ENCODE peak calls at places on chromosomes 6 and 20, in five cellular contexts. B is A549, S is SK-N-SH, Q is GM12878, W is HCT116. X is an unnamed sample.

GRCh38 chr6:4906293-4906941 is 97.4 kb downstream of the RPP40 start:
- DNase-seq in W (no peak), S (no peak), B (no peak), Q (no peak), X (no peak)

GRCh38 chr20:50242863-50243609 is 52.4 kb downstream of the CEBPB start:
- DNase-seq in Q (no peak), W (peak; percentile 77), S (no peak), B (no peak), X (no peak)

GRCh38 chr6:151286192-151286591 is 46.4 kb downstream of the AKAP12 start:
- DNase-seq in S (no peak), W (no peak), B (no peak), Q (no peak), X (no peak)

GRCh38 chr6:2964793-2965503 is 6.4 kb downstream of the SERPINB6 start:
- DNase-seq in W (no peak), Q (no peak), S (no peak), B (no peak), X (no peak)

GRCh38 chr6:15062311-15063252 is 183.3 kb upstream of the JARID2 start:
- DNase-seq in Q (no peak), W (no peak), B (peak; percentile 20), S (no peak), X (no peak)

GRCh38 chr6:14921170-14921569 is 324.7 kb upstream of the JARID2 start:
- DNase-seq in S (no peak), W (no peak), B (no peak), Q (no peak), X (no peak)

GRCh38 chr6:2589171-2589661 is 161.5 kb downstream of the MYLK4 start:
- DNase-seq in S (no peak), Q (no peak), B (no peak), W (no peak), X (no peak)

GRCh38 chr6:41092421-41093140 is 19.8 kb downstream of the NFYA start:
- DNase-seq in B (peak; percentile 24), Q (no peak), S (peak; percentile 36), W (no peak), X (no peak)

DNA sequence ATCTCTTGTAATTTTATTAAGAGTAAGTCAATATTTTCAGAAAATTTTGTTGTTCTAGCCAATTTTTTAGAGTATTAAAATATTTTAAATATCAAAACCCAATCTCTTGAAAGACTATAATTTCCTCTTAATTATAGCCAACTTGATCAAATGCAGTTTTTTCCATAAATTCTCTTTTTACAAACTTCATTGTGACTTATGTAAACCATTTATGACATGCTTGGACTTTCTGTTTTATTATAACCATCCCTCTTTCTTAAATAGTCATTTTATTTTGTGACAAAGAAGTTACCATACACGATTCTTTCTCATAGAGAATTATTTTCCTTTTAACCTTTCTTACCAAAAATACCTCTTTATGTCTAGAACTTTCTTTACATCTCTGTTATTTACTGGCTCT is 1075.5 kb downstream of the KHDRBS2 start:
- DNase-seq in Q (no peak), B (no peak), W (no peak), S (no peak), X (no peak)
- H3K9me3 ChIP-seq in Q (no peaks in the 10 kb centered on the region), B (no peaks in the 10 kb centered on the region), W (peaks cover 18% of the 10 kb centered on the region), S (peaks cover 12% of the 10 kb centered on the region), X (peaks cover 46% of the 10 kb centered on the region)

DNA sequence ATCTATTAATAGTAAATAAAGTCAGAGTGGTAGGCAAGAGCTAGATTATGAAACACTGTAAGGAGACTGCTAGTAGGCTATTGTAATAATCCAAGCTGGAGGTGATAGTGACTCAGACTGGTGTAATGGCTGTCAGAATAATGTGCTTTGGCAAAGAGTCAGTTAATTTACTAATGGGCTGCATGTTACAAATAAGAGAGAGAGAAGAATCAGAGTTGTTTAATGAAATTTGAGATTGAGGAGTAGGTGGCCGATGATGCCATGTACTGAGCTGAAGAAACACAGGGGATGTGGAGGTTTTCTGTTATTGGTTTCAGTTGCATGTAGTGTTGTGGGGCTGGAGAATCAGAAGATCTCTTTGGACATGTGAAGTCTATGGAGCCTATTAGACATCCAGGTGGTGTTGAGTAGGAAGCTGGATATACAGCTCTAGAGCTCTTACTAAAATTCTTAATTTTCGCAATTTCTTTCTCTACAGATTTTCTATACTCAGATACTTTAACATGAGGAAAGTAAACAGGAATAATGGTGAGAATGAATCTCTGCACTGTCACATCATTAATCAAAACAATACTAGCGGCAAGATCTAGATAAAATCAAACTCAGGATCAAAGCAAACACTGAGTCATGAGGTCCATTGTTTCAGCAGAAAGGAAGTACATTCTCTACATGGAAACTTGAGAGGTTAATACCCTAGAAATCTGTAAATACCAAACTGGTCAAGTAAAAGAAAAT is 167.7 kb downstream of the SIM1 start:
- DNase-seq in W (peak; percentile 74), Q (no peak), B (peak; percentile 77), S (no peak), X (peak; percentile 78)
- TF ChIP-seq REST in W (no peak), Q (no peak), B (no peak), S (no peak), X (peak; percentile 31)

DNA sequence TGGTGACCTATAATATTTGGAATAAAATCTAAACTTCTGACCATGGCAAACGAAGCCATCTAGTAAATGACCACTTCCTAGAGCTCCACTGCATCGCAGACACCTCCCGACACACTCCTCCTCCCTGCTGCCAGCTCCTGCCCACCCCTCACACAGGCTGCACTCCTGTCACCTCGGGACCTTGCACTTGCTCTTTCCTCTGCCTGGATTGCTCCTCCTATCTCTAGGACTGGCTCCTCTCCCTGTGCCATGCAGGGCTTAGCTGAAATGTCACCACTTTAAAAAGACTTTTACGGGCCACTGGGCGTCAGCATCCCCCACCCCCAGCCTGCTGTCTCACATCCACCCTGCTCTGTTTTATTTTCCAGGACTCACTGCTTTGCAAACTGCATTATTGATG is 87.6 kb upstream of the MC3R start:
- DNase-seq in S (no peak), B (no peak), W (no peak), Q (no peak), X (no peak)
- H3K9me3 ChIP-seq in S (no peaks in the 10 kb centered on the region), B (no peaks in the 10 kb centered on the region), W (peaks cover 4% of the 10 kb centered on the region), Q (no peaks in the 10 kb centered on the region), X (no peaks in the 10 kb centered on the region)

DNA sequence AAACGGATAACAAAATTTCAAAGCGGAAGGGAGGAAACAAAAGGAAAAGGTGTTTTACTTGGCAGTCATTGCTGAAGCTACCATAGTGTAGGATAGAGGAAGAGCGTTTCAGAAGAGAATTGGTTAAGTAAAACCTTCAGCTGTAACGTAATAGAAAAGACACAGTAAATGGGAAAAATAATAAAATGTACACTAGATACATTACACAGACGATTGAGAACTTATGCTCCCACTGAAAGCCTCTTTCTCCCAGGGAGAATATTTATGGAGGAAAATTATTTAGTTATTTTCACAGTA is 90.8 kb upstream of the PRDM1 start:
- DNase-seq in Q (no peak), W (no peak), S (no peak), B (no peak), X (no peak)
- TF ChIP-seq REST in Q (no peak), W (no peak), S (no peak), B (no peak), X (no peak)

DNA sequence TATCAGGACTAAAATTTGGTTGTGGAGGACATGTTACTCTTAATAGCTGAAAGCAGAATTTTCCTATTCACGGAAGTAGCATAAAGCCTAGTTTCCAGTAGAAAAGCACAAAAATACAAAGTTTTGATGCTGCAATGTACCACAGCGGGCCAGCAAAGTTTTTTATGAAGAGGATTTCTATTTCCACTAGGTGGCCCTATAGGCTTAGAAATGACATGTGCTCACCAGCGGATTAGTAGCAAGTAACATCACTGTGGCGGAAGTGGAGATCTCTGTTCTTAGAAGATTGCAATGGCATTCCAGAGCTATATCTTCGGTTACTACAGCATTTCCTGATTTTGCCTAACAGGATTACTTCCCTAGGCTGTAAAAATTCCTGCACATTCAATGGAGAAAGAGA is 1219.0 kb upstream of the EYS start:
- DNase-seq in B (peak; percentile 18), W (peak; percentile 1), S (no peak), Q (no peak), X (peak; percentile 24)
- H3K9me3 ChIP-seq in B (no peaks in the 10 kb centered on the region), W (peaks cover 12% of the 10 kb centered on the region), S (no peaks in the 10 kb centered on the region), Q (peaks cover 2% of the 10 kb centered on the region), X (no peaks in the 10 kb centered on the region)

GRCh38 chr20:62702886-62703852 is 5.5 kb upstream of the NTSR1 start:
- DNase-seq in S (no peak), Q (no peak), B (peak; percentile 77), W (peak; percentile 76), X (peak; percentile 86)
- TF ChIP-seq REST in S (no peak), Q (no peak), B (no peak), W (no peak), X (no peak)

DNA sequence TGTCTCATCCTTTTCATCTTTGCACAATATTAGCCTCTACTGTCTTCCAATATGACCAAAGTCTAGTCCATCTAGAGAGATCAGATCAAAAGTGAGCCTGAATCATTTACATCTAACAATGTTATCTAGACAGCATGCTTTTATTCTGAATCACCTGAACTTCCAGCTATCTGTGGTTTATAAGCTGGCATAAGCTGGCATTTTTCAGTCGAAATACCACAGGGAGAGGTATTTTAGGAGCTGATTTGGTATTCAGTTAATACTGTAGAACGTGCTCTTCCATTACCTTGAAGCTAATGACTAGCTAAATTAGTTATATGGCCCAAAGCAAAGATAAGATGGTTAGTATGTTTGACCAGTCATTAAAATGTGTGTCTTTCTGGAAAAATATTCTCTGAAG is 188.3 kb upstream of the AGPAT4 start:
- DNase-seq in W (no peak), S (no peak), Q (no peak), B (peak; percentile 7), X (no peak)
- H3K9me3 ChIP-seq in W (no peaks in the 10 kb centered on the region), S (no peaks in the 10 kb centered on the region), Q (no peaks in the 10 kb centered on the region), B (no peaks in the 10 kb centered on the region), X (no peaks in the 10 kb centered on the region)

GRCh38 chr6:71332012-71332411 is 43.4 kb downstream of the OGFRL1 start:
- DNase-seq in B (no peak), W (no peak), Q (no peak), S (no peak), X (no peak)
- TF ChIP-seq REST in B (no peak), W (no peak), Q (no peak), S (no peak), X (no peak)

GRCh38 chr6:30854641-30855040 is 29.7 kb upstream of the DDR1 start:
- DNase-seq in B (no peak), Q (no peak), S (no peak), W (no peak), X (no peak)
- H3K9me3 ChIP-seq in B (no peaks in the 10 kb centered on the region), Q (peaks cover 11% of the 10 kb centered on the region), S (no peaks in the 10 kb centered on the region), W (peaks cover 8% of the 10 kb centered on the region), X (no peaks in the 10 kb centered on the region)

DNA sequence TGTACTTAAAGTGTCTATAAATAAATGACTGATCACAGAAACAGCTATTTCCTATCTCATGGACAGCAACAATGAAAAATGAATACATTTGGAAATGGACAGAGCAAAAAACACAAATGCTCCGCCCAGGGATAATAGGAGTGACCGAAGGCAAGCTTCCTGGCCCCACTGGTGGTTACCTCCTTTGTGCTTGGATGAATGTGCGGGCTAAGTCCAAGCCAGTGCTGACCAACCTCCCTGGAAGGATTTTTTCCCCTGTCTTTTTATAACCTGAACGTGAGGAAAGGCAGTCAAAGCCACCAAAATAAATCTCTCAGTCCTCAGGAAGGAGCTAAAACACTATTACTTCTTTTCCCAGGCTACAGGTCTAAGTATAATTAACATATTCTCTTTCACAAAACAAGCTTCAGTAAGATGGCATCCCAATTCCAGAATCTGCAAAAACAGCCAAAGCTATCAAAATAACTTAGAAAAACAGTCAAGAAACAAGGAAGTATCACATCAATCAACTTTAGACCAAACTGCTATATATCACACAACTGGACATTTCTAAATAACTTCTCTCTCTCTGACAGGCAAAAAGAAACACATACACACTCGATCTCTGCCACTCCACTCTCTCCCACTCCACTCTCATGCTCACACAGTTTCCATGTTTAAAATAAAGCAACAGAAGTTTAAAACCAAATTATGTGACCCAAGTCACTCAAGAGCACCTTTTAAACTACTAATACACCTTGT is 10.0 kb downstream of the KIF16B start:
- DNase-seq in Q (no peak), W (no peak), B (no peak), S (no peak), X (no peak)
- TF ChIP-seq REST in Q (no peak), W (no peak), B (no peak), S (no peak), X (no peak)

X was measured in Panc1.